ENCODE peak calls at places on chromosomes 12 and 14, in eight cellular contexts. S, L, O, A, K, V, I and N are unnamed samples.

GRCh38 chr14:101563352-101563653 is 2.0 kb downstream of the DIO3 start:
- DNase-seq in S (no peak), L (no peak), O (no peak), A (no peak), K (no peak), V (no peak), I (no peak), N (no peak)

GRCh38 chr14:92647499-92648279 is 100.7 kb downstream of the LGMN start:
- DNase-seq in S (no peak), L (no peak), O (no peak), A (no peak), K (no peak), V (peak), I (no peak), N (peak)

GRCh38 chr12:29320295-29321090 is 60.5 kb downstream of the ERGIC2 start:
- DNase-seq in S (no peak), L (no peak), O (no peak), A (no peak), K (no peak), V (peak), I (peak), N (peak)

GRCh38 chr14:93683241-93683640 is 105.0 kb downstream of the PRIMA1 start:
- DNase-seq in S (no peak), L (peak), O (no peak), A (no peak), K (peak), V (no peak), I (no peak), N (no peak)

GRCh38 chr14:103158688-103159087 is 35.4 kb downstream of the TNFAIP2 start:
- DNase-seq in S (no peak), L (no peak), O (no peak), A (no peak), K (no peak), V (no peak), I (no peak), N (no peak)

GRCh38 chr14:22829661-22830328 is at the start of gene MRPL52:
- DNase-seq in S (peak), L (peak), O (peak), A (peak), K (peak), V (peak), I (peak), N (peak)

GRCh38 chr14:103141117-103141796 is 18.0 kb downstream of the TNFAIP2 start:
- DNase-seq in S (peak), L (peak), O (no peak), A (peak), K (peak), V (peak), I (no peak), N (peak)

GRCh38 chr12:106066726-106067325 is 71.9 kb downstream of the NUAK1 start:
- DNase-seq in S (no peak), L (no peak), O (no peak), A (no peak), K (no peak), V (no peak), I (no peak), N (no peak)

GRCh38 chr12:55060970-55061543 is 41.3 kb downstream of the NEUROD4 start:
- DNase-seq in S (no peak), L (no peak), O (no peak), A (no peak), K (no peak), V (no peak), I (no peak), N (no peak)

GRCh38 chr12:124917135-124917840 is 2.8 kb upstream of the UBC start:
- DNase-seq in S (peak), L (peak), O (peak), A (peak), K (peak), V (peak), I (peak), N (peak)

GRCh38 chr12:109115758-109116610 is at the start of gene ACACB:
- DNase-seq in S (peak), L (no peak), O (peak), A (peak), K (peak), V (no peak), I (no peak), N (peak)

GRCh38 chr12:91889059-91889458 is 256.6 kb downstream of the BTG1 start:
- DNase-seq in S (no peak), L (no peak), O (no peak), A (no peak), K (no peak), V (no peak), I (no peak), N (peak)

GRCh38 chr14:85701116-85701515 is 171.2 kb downstream of the FLRT2 start:
- DNase-seq in S (no peak), L (no peak), O (no peak), A (no peak), K (no peak), V (no peak), I (no peak), N (no peak)

GRCh38 chr12:51926718-51927117 is 19.4 kb downstream of the ACVRL1 start:
- DNase-seq in S (no peak), L (peak), O (no peak), A (peak), K (peak), V (peak), I (no peak), N (peak)

GRCh38 chr12:125561-125960 is 59.0 kb downstream of the IQSEC3 start:
- DNase-seq in S (no peak), L (no peak), O (no peak), A (no peak), K (no peak), V (no peak), I (no peak), N (no peak)

GRCh38 chr14:68286667-68287066 is 467.1 kb downstream of the RAD51B start:
- DNase-seq in S (no peak), L (no peak), O (no peak), A (no peak), K (no peak), V (no peak), I (no peak), N (no peak)

GRCh38 chr12:7395950-7396349 is 48.0 kb downstream of the CD163L1 start:
- DNase-seq in S (no peak), L (no peak), O (no peak), A (no peak), K (no peak), V (no peak), I (no peak), N (no peak)

GRCh38 chr14:77059276-77059934 is 30.9 kb upstream of the IRF2BPL start:
- DNase-seq in S (no peak), L (peak), O (no peak), A (no peak), K (no peak), V (peak), I (no peak), N (peak)

GRCh38 chr14:83757896-83758295 is 1772.0 kb upstream of the FLRT2 start:
- DNase-seq in S (no peak), L (no peak), O (no peak), A (no peak), K (no peak), V (peak), I (peak), N (no peak)

GRCh38 chr14:101585211-101585610 is 23.9 kb downstream of the DIO3 start:
- DNase-seq in S (no peak), L (no peak), O (no peak), A (no peak), K (no peak), V (no peak), I (no peak), N (no peak)

GRCh38 chr14:78985668-78986073 is 815.5 kb downstream of the NRXN3 start:
- DNase-seq in S (no peak), L (no peak), O (no peak), A (no peak), K (no peak), V (peak), I (no peak), N (no peak)

GRCh38 chr14:29035129-29035528 is 268.5 kb downstream of the FOXG1 start:
- DNase-seq in S (no peak), L (no peak), O (no peak), A (no peak), K (no peak), V (no peak), I (no peak), N (no peak)
- TF ChIP-seq CTCF in S (no peak), L (no peak), O (no peak), A (no peak), K (no peak), V (no peak), I (no peak), N (no peak)

GRCh38 chr12:53994691-53995310 is 5.2 kb upstream of the HOXC9 start:
- DNase-seq in S (no peak), L (no peak), O (no peak), A (no peak), K (no peak), V (no peak), I (no peak), N (no peak)

GRCh38 chr12:53992377-53992776 is 7.4 kb downstream of the HOXC10 start:
- DNase-seq in S (no peak), L (no peak), O (no peak), A (no peak), K (no peak), V (no peak), I (no peak), N (no peak)

GRCh38 chr12:53995311-53996187 is 4.4 kb upstream of the HOXC9 start:
- DNase-seq in S (no peak), L (no peak), O (peak), A (no peak), K (no peak), V (no peak), I (no peak), N (no peak)

GRCh38 chr12:53993397-53994267 is 6.3 kb upstream of the HOXC9 start:
- DNase-seq in S (no peak), L (no peak), O (no peak), A (no peak), K (no peak), V (no peak), I (no peak), N (no peak)

GRCh38 chr12:53994268-53994690 is 5.7 kb upstream of the HOXC9 start:
- DNase-seq in S (no peak), L (no peak), O (no peak), A (no peak), K (no peak), V (no peak), I (no peak), N (no peak)
- H3K4me3 ChIP-seq in S (no peak), L (peak), O (peak), A (peak), K (no peak), V (no peak), I (no peak), N (no peak)

GRCh38 chr12:14656846-14657245 is 39.6 kb downstream of the GUCY2C start:
- DNase-seq in S (no peak), L (no peak), O (no peak), A (no peak), K (no peak), V (no peak), I (no peak), N (no peak)
- TF ChIP-seq CTCF in S (no peak), L (no peak), O (no peak), A (no peak), K (peak), V (no peak), I (no peak), N (no peak)

GRCh38 chr14:69573841-69574265 is 818 bp downstream of the CCDC177 start:
- DNase-seq in S (no peak), L (no peak), O (no peak), A (no peak), K (no peak), V (no peak), I (no peak), N (no peak)

GRCh38 chr14:69572634-69573135 is 2.0 kb downstream of the CCDC177 start:
- DNase-seq in S (no peak), L (no peak), O (no peak), A (no peak), K (no peak), V (no peak), I (no peak), N (no peak)

GRCh38 chr14:69574266-69574953 is at the start of gene CCDC177:
- DNase-seq in S (peak), L (peak), O (peak), A (peak), K (no peak), V (peak), I (no peak), N (peak)

GRCh38 chr14:69573205-69573840 is 1.3 kb downstream of the CCDC177 start:
- DNase-seq in S (no peak), L (no peak), O (no peak), A (no peak), K (no peak), V (no peak), I (no peak), N (no peak)

DNA sequence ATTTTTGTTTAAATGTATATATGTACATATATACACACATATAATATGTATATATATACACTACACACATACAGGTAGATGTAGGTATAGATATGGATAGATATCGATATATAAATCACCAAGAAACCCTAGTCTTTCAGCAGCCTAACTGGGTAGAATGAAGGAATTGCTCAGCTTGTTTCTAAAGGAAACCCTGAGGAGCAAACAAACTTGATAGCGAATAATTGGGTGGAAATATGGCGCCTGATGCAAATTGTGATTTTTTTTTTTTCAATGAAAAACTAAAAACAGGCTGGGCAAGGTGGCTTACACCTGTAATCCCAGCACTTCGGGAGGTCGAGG is 254 bp upstream of the CCDC177 start:
- DNase-seq in S (no peak), L (no peak), O (no peak), A (no peak), K (no peak), V (no peak), I (no peak), N (no peak)
- H3K4me3 ChIP-seq in S (no peak), L (peak), O (no peak), A (no peak), K (no peak), V (no peak), I (no peak), N (no peak)

DNA sequence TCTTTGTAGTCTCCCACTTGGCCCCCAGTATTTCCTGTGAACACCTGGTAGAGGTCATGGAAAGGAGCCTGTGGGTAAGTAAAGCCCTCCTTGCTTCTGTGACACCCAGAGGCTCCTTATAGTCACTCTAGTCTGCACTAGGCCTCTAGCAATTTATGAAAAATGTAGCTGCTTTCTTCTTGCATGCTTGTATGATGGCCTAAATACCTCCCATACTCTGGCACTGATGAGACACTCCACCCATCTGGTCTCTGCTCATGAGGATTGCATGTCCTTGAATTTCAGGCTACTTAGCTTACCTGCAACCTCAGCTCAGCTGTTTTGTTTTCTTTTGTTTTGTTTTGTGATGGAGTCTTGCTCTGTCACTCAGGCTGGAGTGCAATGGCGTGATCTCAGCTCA is 4.6 kb upstream of the A2ML1 start:
- DNase-seq in S (no peak), L (no peak), O (no peak), A (no peak), K (no peak), V (no peak), I (no peak), N (no peak)
- TF ChIP-seq CTCF in S (no peak), L (no peak), O (no peak), A (no peak), K (no peak), V (no peak), I (no peak), N (no peak)